ENCODE peak calls at places on chromosomes 11 and 22, in four cellular contexts. Z is AG09309, K is hypothalamus, N is GF-D8. I is an unnamed sample.

GRCh38 chr11:134362192-134362901 is 30.6 kb downstream of the GLB1L2 start:
- DNase-seq in K (no peak), N (no peak), Z (no peak), I (no peak)

GRCh38 chr11:8691601-8692000 is 9.0 kb downstream of the RPL27A start:
- DNase-seq in N (no peak), K (no peak), Z (no peak), I (no peak)

GRCh38 chr11:17713851-17714250 is 5.5 kb upstream of the MYOD1 start:
- DNase-seq in N (no peak), Z (no peak), K (no peak), I (no peak)

GRCh38 chr11:75346912-75347647 is 4.4 kb downstream of the ARRB1 start:
- DNase-seq in K (no peak), N (no peak), Z (no peak), I (no peak)

GRCh38 chr11:130003717-130004001 is 1.0 kb upstream of the PRDM10 start:
- DNase-seq in K (no peak), Z (no peak), N (no peak), I (no peak)

GRCh38 chr22:27620367-27621154 is 181.0 kb downstream of the MN1 start:
- DNase-seq in K (no peak), Z (no peak), N (no peak), I (no peak)

GRCh38 chr11:122149232-122149631 is 33.2 kb upstream of the BLID start:
- DNase-seq in N (no peak), Z (no peak), K (no peak), I (no peak)

GRCh38 chr22:20741634-20742581 is 32.0 kb upstream of the SERPIND1 start:
- DNase-seq in Z (no peak), K (no peak), N (no peak), I (peak)

GRCh38 chr11:27485930-27486773 is 13.6 kb upstream of the LGR4 start:
- DNase-seq in N (no peak), K (no peak), Z (no peak), I (peak)

I was measured in brain microvascular endothelial cell.